ENCODE peak calls at places on chromosomes 1 and 21, in five cellular contexts. One of them, this sample, is unnamed.

GRCh38 chr1:236685917-236686814 is at the start of gene ACTN2:
- DNase-seq in gastrocnemius medialis: peak; percentile 61
- DNase-seq in Panc1: no peak
- DNase-seq in left ventricle myocardium inferior: peak; percentile 74
- DNase-seq in fibroblast of lung: peak; percentile 28
- DNase-seq in this sample: peak; percentile 81

GRCh38 chr1:55214214-55214902 is 806 bp downstream of the USP24 start:
- DNase-seq in gastrocnemius medialis: peak; percentile 16
- DNase-seq in left ventricle myocardium inferior: peak; percentile 55
- DNase-seq in Panc1: no peak
- DNase-seq in fibroblast of lung: no peak
- DNase-seq in this sample: peak; percentile 69

GRCh38 chr1:32012709-32013385 is 821 bp upstream of the KHDRBS1 start:
- DNase-seq in left ventricle myocardium inferior: no peak
- DNase-seq in gastrocnemius medialis: no peak
- DNase-seq in Panc1: no peak
- DNase-seq in fibroblast of lung: no peak
- DNase-seq in this sample: no peak

GRCh38 chr1:201016211-201016651 is 7.3 kb downstream of the KIF21B start:
- DNase-seq in left ventricle myocardium inferior: peak; percentile 33
- DNase-seq in Panc1: no peak
- DNase-seq in fibroblast of lung: peak; percentile 14
- DNase-seq in gastrocnemius medialis: no peak
- DNase-seq in this sample: no peak

GRCh38 chr1:9883585-9884449 is 26.3 kb downstream of the CTNNBIP1 start:
- DNase-seq in fibroblast of lung: no peak
- DNase-seq in gastrocnemius medialis: no peak
- DNase-seq in Panc1: no peak
- DNase-seq in left ventricle myocardium inferior: no peak
- DNase-seq in this sample: no peak

GRCh38 chr21:44487831-44488230 is 32.5 kb downstream of the LRRC3 start:
- DNase-seq in fibroblast of lung: peak; percentile 38
- DNase-seq in left ventricle myocardium inferior: no peak
- DNase-seq in Panc1: no peak
- DNase-seq in gastrocnemius medialis: no peak
- DNase-seq in this sample: no peak

GRCh38 chr1:47769279-47769678 is 227.9 kb downstream of the TRABD2B start:
- DNase-seq in left ventricle myocardium inferior: no peak
- DNase-seq in gastrocnemius medialis: no peak
- DNase-seq in fibroblast of lung: no peak
- DNase-seq in Panc1: no peak
- DNase-seq in this sample: no peak

GRCh38 chr1:150813028-150813707 is 5.1 kb upstream of the CTSK start:
- DNase-seq in Panc1: peak; percentile 42
- DNase-seq in gastrocnemius medialis: no peak
- DNase-seq in fibroblast of lung: peak; percentile 72
- DNase-seq in left ventricle myocardium inferior: peak; percentile 44
- DNase-seq in this sample: peak; percentile 72

GRCh38 chr1:224180783-224181452 is 2.1 kb upstream of the DEGS1 start:
- DNase-seq in fibroblast of lung: no peak
- DNase-seq in left ventricle myocardium inferior: no peak
- DNase-seq in gastrocnemius medialis: no peak
- DNase-seq in Panc1: no peak
- DNase-seq in this sample: no peak

GRCh38 chr21:46181436-46181835 is 2.8 kb downstream of the SPATC1L start:
- DNase-seq in gastrocnemius medialis: no peak
- DNase-seq in fibroblast of lung: no peak
- DNase-seq in Panc1: no peak
- DNase-seq in left ventricle myocardium inferior: no peak
- DNase-seq in this sample: no peak

GRCh38 chr1:98661544-98662353 is at the start of gene SNX7:
- DNase-seq in Panc1: no peak
- DNase-seq in fibroblast of lung: peak; percentile 68
- DNase-seq in gastrocnemius medialis: peak; percentile 30
- DNase-seq in left ventricle myocardium inferior: peak; percentile 87
- DNase-seq in this sample: peak; percentile 91

GRCh38 chr1:226209307-226210059 is 14.0 kb upstream of the MIXL1 start:
- DNase-seq in fibroblast of lung: no peak
- DNase-seq in gastrocnemius medialis: no peak
- DNase-seq in Panc1: no peak
- DNase-seq in left ventricle myocardium inferior: no peak
- DNase-seq in this sample: no peak

GRCh38 chr1:237712808-237713207 is 177.9 kb downstream of the ZP4 start:
- DNase-seq in Panc1: no peak
- DNase-seq in left ventricle myocardium inferior: no peak
- DNase-seq in gastrocnemius medialis: no peak
- DNase-seq in fibroblast of lung: no peak
- DNase-seq in this sample: no peak

GRCh38 chr1:233834609-233835008 is 69.9 kb upstream of the SLC35F3 start:
- DNase-seq in left ventricle myocardium inferior: no peak
- DNase-seq in Panc1: no peak
- DNase-seq in fibroblast of lung: no peak
- DNase-seq in gastrocnemius medialis: no peak
- DNase-seq in this sample: no peak

GRCh38 chr1:24998554-24999245 is 68.6 kb upstream of the RUNX3 start:
- DNase-seq in fibroblast of lung: no peak
- DNase-seq in left ventricle myocardium inferior: no peak
- DNase-seq in gastrocnemius medialis: no peak
- DNase-seq in Panc1: no peak
- DNase-seq in this sample: no peak

GRCh38 chr1:230824571-230825060 is 43.7 kb downstream of the C1orf198 start:
- DNase-seq in left ventricle myocardium inferior: no peak
- DNase-seq in fibroblast of lung: peak; percentile 38
- DNase-seq in gastrocnemius medialis: peak; percentile 48
- DNase-seq in Panc1: no peak
- DNase-seq in this sample: peak; percentile 78

GRCh38 chr1:237562247-237562823 is 328.4 kb downstream of the ZP4 start:
- DNase-seq in Panc1: peak; percentile 32
- DNase-seq in left ventricle myocardium inferior: no peak
- DNase-seq in gastrocnemius medialis: no peak
- DNase-seq in fibroblast of lung: peak; percentile 79
- DNase-seq in this sample: no peak

GRCh38 chr1:232038704-232039103 is 412.1 kb downstream of the DISC1 start:
- DNase-seq in gastrocnemius medialis: no peak
- DNase-seq in Panc1: no peak
- DNase-seq in fibroblast of lung: no peak
- DNase-seq in left ventricle myocardium inferior: peak; percentile 34
- DNase-seq in this sample: no peak

GRCh38 chr1:1826356-1827088 is 48.3 kb upstream of the NADK start:
- DNase-seq in gastrocnemius medialis: no peak
- DNase-seq in Panc1: no peak
- DNase-seq in fibroblast of lung: no peak
- DNase-seq in left ventricle myocardium inferior: no peak
- DNase-seq in this sample: peak; percentile 11

GRCh38 chr1:207840380-207840779 is 70.5 kb downstream of the CD34 start:
- DNase-seq in fibroblast of lung: no peak
- DNase-seq in Panc1: no peak
- DNase-seq in gastrocnemius medialis: no peak
- DNase-seq in left ventricle myocardium inferior: no peak
- DNase-seq in this sample: no peak
- TF ChIP-seq CTCF in fibroblast of lung: no peak
- TF ChIP-seq CTCF in Panc1: no peak
- TF ChIP-seq CTCF in gastrocnemius medialis: peak; percentile 35
- TF ChIP-seq CTCF in left ventricle myocardium inferior: peak; percentile 32
- TF ChIP-seq CTCF in this sample: no peak

GRCh38 chr1:167566766-167567165 is 13.2 kb upstream of the CREG1 start:
- DNase-seq in left ventricle myocardium inferior: no peak
- DNase-seq in gastrocnemius medialis: no peak
- DNase-seq in fibroblast of lung: no peak
- DNase-seq in Panc1: no peak
- DNase-seq in this sample: no peak
- H3K27ac ChIP-seq in left ventricle myocardium inferior: no peak overlapping the region
- H3K27ac ChIP-seq in gastrocnemius medialis: no peak overlapping the region
- H3K27ac ChIP-seq in fibroblast of lung: no peak overlapping the region
- H3K27ac ChIP-seq in Panc1: no peak overlapping the region
- H3K27ac ChIP-seq in this sample: no peak overlapping the region

DNA sequence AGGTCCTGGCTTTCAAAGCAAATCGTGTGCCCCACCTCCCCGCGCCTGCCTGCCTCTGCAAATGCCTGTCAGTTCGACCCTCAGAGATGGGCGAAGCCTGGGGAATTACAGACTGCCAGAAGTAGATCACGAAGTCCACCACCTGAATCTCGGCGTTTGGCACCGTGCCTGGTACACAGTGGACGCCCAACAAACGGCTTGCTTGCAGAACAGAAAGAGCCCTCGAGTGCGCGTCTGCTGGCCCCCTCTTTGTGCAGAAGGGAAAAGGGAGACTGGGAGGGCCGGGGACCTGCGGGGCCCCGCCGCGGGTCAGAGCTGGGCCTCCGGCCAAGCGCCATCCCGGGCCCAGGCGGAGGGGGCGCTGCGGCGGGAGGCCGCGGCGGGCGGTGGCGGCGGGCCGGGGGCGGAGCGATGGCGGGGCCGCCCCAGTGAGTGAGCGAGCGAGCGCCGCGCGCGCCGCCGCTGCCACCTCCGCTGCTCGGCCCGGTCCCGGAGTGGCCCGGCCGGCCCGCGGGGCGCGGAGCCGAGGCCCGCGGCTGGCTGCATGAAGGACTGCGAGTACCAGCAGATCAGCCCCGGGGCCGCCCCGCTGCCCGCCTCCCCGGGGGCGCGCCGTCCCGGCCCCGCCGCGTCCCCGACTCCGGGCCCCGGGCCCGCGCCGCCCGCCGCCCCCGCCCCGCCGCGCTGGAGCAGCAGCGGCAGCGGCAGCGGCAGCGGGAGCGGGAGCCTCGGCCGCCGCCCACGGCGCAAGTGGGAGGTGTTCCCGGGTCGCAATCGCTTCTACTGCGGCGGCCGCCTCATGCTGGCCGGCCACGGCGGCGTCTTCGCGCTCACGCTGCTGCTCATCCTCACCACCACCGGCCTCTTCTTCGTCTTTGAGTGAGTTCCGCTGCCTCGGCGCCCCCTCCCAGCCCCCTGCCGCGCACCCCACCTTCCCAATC is at the start of gene ZDHHC18:
- DNase-seq in fibroblast of lung: peak; percentile 31
- DNase-seq in Panc1: no peak
- DNase-seq in left ventricle myocardium inferior: peak; percentile 73
- DNase-seq in gastrocnemius medialis: peak; percentile 25
- DNase-seq in this sample: peak; percentile 77
- TF ChIP-seq CTCF in fibroblast of lung: peak; percentile 33
- TF ChIP-seq CTCF in Panc1: peak; percentile 94
- TF ChIP-seq CTCF in left ventricle myocardium inferior: peak; percentile 67
- TF ChIP-seq CTCF in gastrocnemius medialis: peak; percentile 49
- TF ChIP-seq CTCF in this sample: peak; percentile 85

GRCh38 chr1:16369821-16370220 is 2.8 kb downstream of the SZRD1 start:
- DNase-seq in left ventricle myocardium inferior: no peak
- DNase-seq in gastrocnemius medialis: no peak
- DNase-seq in fibroblast of lung: no peak
- DNase-seq in Panc1: no peak
- DNase-seq in this sample: no peak

GRCh38 chr1:16375521-16376359 is 8.7 kb downstream of the SZRD1 start:
- DNase-seq in left ventricle myocardium inferior: no peak
- DNase-seq in fibroblast of lung: peak; percentile 79
- DNase-seq in gastrocnemius medialis: no peak
- DNase-seq in Panc1: no peak
- DNase-seq in this sample: no peak

GRCh38 chr1:16374266-16374665 is 7.2 kb downstream of the SZRD1 start:
- DNase-seq in gastrocnemius medialis: no peak
- DNase-seq in left ventricle myocardium inferior: no peak
- DNase-seq in Panc1: no peak
- DNase-seq in fibroblast of lung: no peak
- DNase-seq in this sample: no peak

GRCh38 chr1:16371725-16372124 is 4.7 kb downstream of the SZRD1 start:
- DNase-seq in Panc1: no peak
- DNase-seq in fibroblast of lung: no peak
- DNase-seq in gastrocnemius medialis: no peak
- DNase-seq in left ventricle myocardium inferior: no peak
- DNase-seq in this sample: no peak

GRCh38 chr1:16372535-16373340 is 5.7 kb downstream of the SZRD1 start:
- DNase-seq in fibroblast of lung: no peak
- DNase-seq in Panc1: no peak
- DNase-seq in gastrocnemius medialis: no peak
- DNase-seq in left ventricle myocardium inferior: no peak
- DNase-seq in this sample: no peak
- H3K27ac ChIP-seq in fibroblast of lung: peak overlapping the region; percentile 54
- H3K27ac ChIP-seq in Panc1: peak overlapping the region; percentile 46
- H3K27ac ChIP-seq in gastrocnemius medialis: peak overlapping the region; percentile 7
- H3K27ac ChIP-seq in left ventricle myocardium inferior: no peak overlapping the region
- H3K27ac ChIP-seq in this sample: no peak overlapping the region

GRCh38 chr1:203196371-203196770 is 9.9 kb upstream of the CHI3L1 start:
- DNase-seq in left ventricle myocardium inferior: no peak
- DNase-seq in Panc1: no peak
- DNase-seq in gastrocnemius medialis: no peak
- DNase-seq in fibroblast of lung: no peak
- DNase-seq in this sample: peak; percentile 43
- TF ChIP-seq CTCF in left ventricle myocardium inferior: no peak
- TF ChIP-seq CTCF in Panc1: no peak
- TF ChIP-seq CTCF in gastrocnemius medialis: no peak
- TF ChIP-seq CTCF in fibroblast of lung: no peak
- TF ChIP-seq CTCF in this sample: no peak

GRCh38 chr1:16217061-16217785 is 4.8 kb upstream of the ARHGEF19 start:
- DNase-seq in left ventricle myocardium inferior: peak; percentile 99
- DNase-seq in Panc1: no peak
- DNase-seq in fibroblast of lung: peak; percentile 96
- DNase-seq in gastrocnemius medialis: peak; percentile 98
- DNase-seq in this sample: peak; percentile 99
- H3K27ac ChIP-seq in left ventricle myocardium inferior: peak overlapping the region; percentile 79
- H3K27ac ChIP-seq in Panc1: peak overlapping the region; percentile 55
- H3K27ac ChIP-seq in fibroblast of lung: no peak overlapping the region
- H3K27ac ChIP-seq in gastrocnemius medialis: peak overlapping the region; percentile 56
- H3K27ac ChIP-seq in this sample: peak overlapping the region; percentile 54

DNA sequence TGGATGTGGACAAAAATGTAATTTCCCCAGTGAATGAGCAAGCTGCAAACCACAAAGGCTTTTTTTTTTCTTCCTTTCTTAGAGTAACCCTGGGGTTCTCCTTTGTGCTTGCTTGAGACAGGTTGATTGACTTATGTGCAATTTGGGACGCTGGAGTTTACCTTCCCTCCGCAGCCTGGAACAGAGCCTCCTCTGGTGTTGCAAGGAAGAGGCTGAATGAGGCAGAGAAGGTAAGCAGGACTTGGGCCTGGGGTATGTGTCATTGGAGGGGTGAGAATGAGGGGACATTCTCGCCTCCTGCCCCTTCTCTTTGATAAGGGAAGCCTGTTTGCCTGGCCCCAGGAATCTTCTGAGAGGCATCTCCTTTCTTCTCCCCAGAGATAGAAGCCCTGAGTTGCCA is 49.8 kb downstream of the NFASC start:
- DNase-seq in gastrocnemius medialis: no peak
- DNase-seq in Panc1: no peak
- DNase-seq in left ventricle myocardium inferior: no peak
- DNase-seq in fibroblast of lung: no peak
- DNase-seq in this sample: no peak
- TF ChIP-seq CTCF in gastrocnemius medialis: no peak
- TF ChIP-seq CTCF in Panc1: no peak
- TF ChIP-seq CTCF in left ventricle myocardium inferior: no peak
- TF ChIP-seq CTCF in fibroblast of lung: no peak
- TF ChIP-seq CTCF in this sample: no peak